ENCODE peak calls at places on chromosomes 2 and 18, in six cellular contexts. L, J, Y, M, W and N are unnamed samples.

GRCh38 chr2:182504903-182505302 is 78.1 kb upstream of the PDE1A start:
- DNase-seq in W (peak; percentile 45), J (peak; percentile 88), L (peak; percentile 91), M (no peak), Y (no peak), N (peak; percentile 84)

GRCh38 chr18:22846088-22846683 is 86.9 kb upstream of the RBBP8 start:
- DNase-seq in Y (peak; percentile 21), W (peak; percentile 42), J (peak; percentile 47), L (peak; percentile 25), M (no peak), N (no peak)

GRCh38 chr18:76562286-76562840 is 67.3 kb upstream of the ZNF516 start:
- DNase-seq in L (no peak), Y (no peak), J (no peak), M (no peak), W (no peak), N (no peak)

GRCh38 chr2:188659656-188660406 is 314.3 kb upstream of the COL3A1 start:
- DNase-seq in W (peak; percentile 71), Y (peak; percentile 7), J (peak; percentile 86), M (no peak), L (peak; percentile 74), N (peak; percentile 80)

GRCh38 chr2:113203901-113204519 is 30.2 kb downstream of the PSD4 start:
- DNase-seq in W (peak; percentile 96), J (peak; percentile 45), L (peak; percentile 68), Y (peak; percentile 72), M (peak; percentile 67), N (peak; percentile 30)

GRCh38 chr2:150803689-150804398 is 316.4 kb upstream of the RND3 start:
- DNase-seq in M (no peak), J (no peak), W (no peak), Y (no peak), L (no peak), N (no peak)

GRCh38 chr2:72146357-72147302 is 1.0 kb downstream of the CYP26B1 start:
- DNase-seq in Y (no peak), L (no peak), J (no peak), W (peak; percentile 89), M (no peak), N (no peak)

GRCh38 chr2:64943387-64944150 is 45.6 kb upstream of the SLC1A4 start:
- DNase-seq in W (peak; percentile 35), L (peak; percentile 19), J (peak; percentile 61), Y (no peak), M (no peak), N (peak; percentile 50)

GRCh38 chr18:12021596-12021995 is 40.3 kb downstream of the IMPA2 start:
- DNase-seq in M (no peak), L (no peak), W (no peak), J (no peak), Y (no peak), N (no peak)

GRCh38 chr2:201129044-201129505 is 13.1 kb downstream of the CFLAR start:
- DNase-seq in M (no peak), L (peak; percentile 89), Y (no peak), W (no peak), J (peak; percentile 92), N (peak; percentile 92)

GRCh38 chr2:12270876-12271588 is 445.7 kb upstream of the TRIB2 start:
- DNase-seq in M (no peak), L (no peak), J (no peak), W (no peak), Y (no peak), N (no peak)

GRCh38 chr2:239179851-239180371 is 220.9 kb downstream of the HDAC4 start:
- DNase-seq in J (no peak), M (no peak), W (no peak), L (no peak), Y (no peak), N (no peak)

GRCh38 chr2:48586433-48586832 is 31.2 kb upstream of the GTF2A1L start:
- DNase-seq in L (no peak), M (no peak), W (no peak), J (no peak), Y (no peak), N (no peak)

GRCh38 chr2:162060522-162060921 is 13.5 kb downstream of the DPP4 start:
- DNase-seq in W (no peak), L (no peak), M (no peak), J (no peak), Y (no peak), N (no peak)

GRCh38 chr2:19785867-19786266 is 115.9 kb downstream of the TTC32 start:
- DNase-seq in Y (no peak), J (no peak), L (no peak), W (no peak), M (no peak), N (no peak)

GRCh38 chr18:67478249-67478648 is 38.3 kb downstream of the DSEL start:
- DNase-seq in W (no peak), L (no peak), M (no peak), Y (no peak), J (no peak), N (peak; percentile 13)

GRCh38 chr2:85308951-85309555 is 18.7 kb downstream of the TGOLN2 start:
- DNase-seq in Y (no peak), J (peak; percentile 69), M (no peak), L (peak; percentile 67), W (peak; percentile 95), N (peak; percentile 56)

GRCh38 chr2:180644709-180645108 is 335.7 kb upstream of the UBE2E3 start:
- DNase-seq in J (peak; percentile 93), M (no peak), L (peak; percentile 96), W (no peak), Y (no peak), N (peak; percentile 93)

GRCh38 chr2:180647651-180648050 is 332.8 kb upstream of the UBE2E3 start:
- DNase-seq in W (no peak), M (no peak), L (no peak), J (no peak), Y (no peak), N (no peak)

GRCh38 chr2:180651596-180651995 is 328.8 kb upstream of the UBE2E3 start:
- DNase-seq in Y (no peak), J (no peak), L (no peak), W (no peak), M (no peak), N (no peak)

GRCh38 chr2:180652794-180653193 is 327.6 kb upstream of the UBE2E3 start:
- DNase-seq in L (no peak), W (no peak), J (no peak), M (no peak), Y (no peak), N (no peak)

DNA sequence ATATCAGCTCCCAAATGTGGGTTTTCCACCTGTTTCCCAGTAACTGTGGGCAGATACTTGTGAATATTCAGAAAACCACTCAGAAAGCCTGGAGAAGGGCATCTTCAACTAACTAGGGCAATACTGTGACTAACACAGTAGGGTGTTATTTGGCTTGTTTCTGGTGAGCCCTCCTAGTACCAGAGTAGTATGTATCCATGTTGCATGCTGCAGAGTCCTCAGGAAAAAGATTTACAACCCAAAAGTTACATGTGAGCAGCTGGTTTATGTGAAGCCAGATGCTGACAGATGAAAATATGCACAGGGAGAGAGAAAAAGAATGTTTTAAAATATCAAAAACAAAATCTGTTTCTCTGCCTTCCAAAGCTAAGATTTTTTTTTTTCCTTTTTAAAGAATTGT is 333.2 kb upstream of the UBE2E3 start:
- DNase-seq in M (no peak), Y (no peak), L (no peak), J (no peak), W (peak; percentile 47), N (no peak)
- H2AFZ ChIP-seq in M (peak overlapping the region; percentile 51), Y (no peak overlapping the region), L (no peak overlapping the region), J (no peak overlapping the region), W (no peak overlapping the region), N (no peak overlapping the region)

GRCh38 chr2:125169022-125169763 is 1144.1 kb downstream of the CNTNAP5 start:
- DNase-seq in W (no peak), Y (no peak), J (peak; percentile 17), M (no peak), L (peak; percentile 16), N (peak; percentile 19)
- H2AFZ ChIP-seq in W (peak overlapping the region; percentile 1), Y (no peak overlapping the region), J (no peak overlapping the region), M (no peak overlapping the region), L (no peak overlapping the region), N (no peak overlapping the region)

DNA sequence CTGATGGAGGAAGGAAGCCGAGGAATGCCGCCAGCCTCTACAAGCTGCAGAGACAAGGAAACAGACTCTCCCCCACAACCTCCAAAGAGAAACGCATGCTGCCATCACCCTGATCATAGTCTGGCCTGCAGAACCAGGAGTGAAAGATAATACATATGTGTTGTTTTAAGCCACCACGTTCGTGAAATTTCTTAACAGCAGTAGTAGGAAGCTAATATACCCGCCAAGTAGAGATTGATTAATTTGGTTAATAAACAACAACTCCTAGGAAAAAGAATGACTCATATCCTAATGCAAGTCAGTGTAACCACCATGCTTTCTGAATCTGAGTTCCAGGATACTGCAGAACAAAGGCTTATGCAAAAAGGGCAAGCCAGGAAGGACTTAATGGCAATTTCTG is 36.6 kb downstream of the LONRF2 start:
- DNase-seq in Y (peak; percentile 31), L (peak; percentile 83), M (no peak), J (peak; percentile 93), W (no peak), N (peak; percentile 92)
- H2AFZ ChIP-seq in Y (peak overlapping the region; percentile 41), L (peak overlapping the region; percentile 74), M (no peak overlapping the region), J (no peak overlapping the region), W (no peak overlapping the region), N (no peak overlapping the region)

GRCh38 chr2:57959380-57959779 is 87.2 kb upstream of the VRK2 start:
- DNase-seq in L (no peak), W (no peak), J (no peak), Y (no peak), M (no peak), N (no peak)
- H2AFZ ChIP-seq in L (peak overlapping the region; percentile 58), W (no peak overlapping the region), J (no peak overlapping the region), Y (no peak overlapping the region), M (no peak overlapping the region), N (no peak overlapping the region)

GRCh38 chr2:219245899-219246230 is 586 bp downstream of the STK16 start:
- DNase-seq in J (no peak), L (no peak), M (no peak), W (peak; percentile 73), Y (no peak), N (no peak)

GRCh38 chr2:219244789-219245147 is 476 bp downstream of the GLB1L start:
- DNase-seq in J (no peak), M (no peak), L (no peak), Y (no peak), W (no peak), N (no peak)

GRCh38 chr2:219246559-219246958 is 1.3 kb downstream of the STK16 start:
- DNase-seq in J (no peak), W (peak; percentile 32), M (no peak), L (no peak), Y (no peak), N (no peak)

GRCh38 chr2:219245148-219245898 is at the start of the genes GLB1L and STK16:
- DNase-seq in W (peak; percentile 99), J (peak; percentile 89), M (peak; percentile 94), L (peak; percentile 92), Y (peak; percentile 83), N (peak; percentile 83)

GRCh38 chr2:219243291-219243761 is 1.9 kb downstream of the GLB1L start:
- DNase-seq in L (no peak), J (no peak), W (peak; percentile 32), Y (no peak), M (no peak), N (no peak)
- H2AFZ ChIP-seq in L (peak overlapping the region; percentile 75), J (peak overlapping the region; percentile 41), W (peak overlapping the region; percentile 36), Y (no peak overlapping the region), M (no peak overlapping the region), N (no peak overlapping the region)